ENCODE peak calls at places on chromosomes 4 and X, in five cellular contexts. Y is NCI-H1105 treated with DMSO at 0.1 percent for 48 hours; P is stimulated activated CD4-positive, alpha-beta T cell treated with anti-CD3 and anti-CD28 coated beads, Interleukin-15, amount 100 ng/mL, for 24 hours; F is NCI-H1048; X is activated naive CD4-positive, alpha-beta T cell. V is an unnamed sample.

GRCh38 chr4:11623726-11624037 is 195.0 kb upstream of the HS3ST1 start:
- DNase-seq in Y (no peak), P (peak), F (no peak), X (no peak), V (peak)

GRCh38 chr4:139367421-139368090 is 65.3 kb upstream of the NDUFC1 start:
- DNase-seq in Y (no peak), P (no peak), F (no peak), X (no peak), V (no peak)

GRCh38 chr4:72817012-72817411 is 248.0 kb upstream of the ADAMTS3 start:
- DNase-seq in Y (no peak), P (no peak), F (no peak), X (no peak), V (no peak)

GRCh38 chrX:2928127-2928582 is 984 bp downstream of the ARSD start:
- DNase-seq in Y (no peak), P (no peak), F (no peak), X (no peak), V (no peak)

GRCh38 chrX:107102980-107103379 is 15.6 kb downstream of the RBM41 start:
- DNase-seq in Y (peak), P (no peak), F (no peak), X (no peak), V (no peak)

GRCh38 chrX:123626962-123627361 is 105.9 kb downstream of the THOC2 start:
- DNase-seq in Y (no peak), P (no peak), F (no peak), X (no peak), V (no peak)

GRCh38 chrX:17535229-17535628 is 160.2 kb downstream of the NHS start:
- DNase-seq in Y (no peak), P (peak), F (no peak), X (peak), V (no peak)

GRCh38 chrX:153727108-153727931 is 2.7 kb downstream of the ABCD1 start:
- DNase-seq in Y (peak), P (no peak), F (no peak), X (no peak), V (no peak)

GRCh38 chr4:183136880-183137279 is 37.8 kb downstream of the WWC2 start:
- DNase-seq in Y (no peak), P (no peak), F (no peak), X (no peak), V (no peak)

GRCh38 chr4:610411-611261 is 14.7 kb upstream of the PDE6B start:
- DNase-seq in Y (no peak), P (no peak), F (no peak), X (no peak), V (no peak)

GRCh38 chr4:15913631-15913970 is 24.9 kb downstream of the FGFBP1 start:
- DNase-seq in Y (no peak), P (no peak), F (no peak), X (no peak), V (no peak)

GRCh38 chrX:11437642-11438379 is 144.6 kb downstream of the AMELX start:
- DNase-seq in Y (no peak), P (no peak), F (no peak), X (no peak), V (no peak)

GRCh38 chrX:18210470-18210869 is 10.2 kb downstream of the BEND2 start:
- DNase-seq in Y (peak), P (no peak), F (no peak), X (no peak), V (peak)

GRCh38 chrX:147911192-147912022 is at the start of gene FMR1:
- DNase-seq in Y (peak), P (peak), F (peak), X (peak), V (peak)

GRCh38 chrX:11143931-11144678 is 33.0 kb downstream of the HCCS start:
- DNase-seq in Y (peak), P (peak), F (peak), X (no peak), V (peak)

GRCh38 chrX:40056420-40056819 is 41.3 kb downstream of the BCOR start:
- DNase-seq in Y (no peak), P (no peak), F (no peak), X (no peak), V (no peak)

GRCh38 chrX:12971282-12972003 is 3.5 kb upstream of the TMSB4X start:
- DNase-seq in Y (no peak), P (peak), F (no peak), X (peak), V (no peak)

GRCh38 chr4:83150563-83151330 is 36.2 kb upstream of the PLAC8 start:
- DNase-seq in Y (no peak), P (no peak), F (no peak), X (no peak), V (no peak)

GRCh38 chr4:22661443-22661842 is 31.3 kb upstream of the GBA3 start:
- DNase-seq in Y (no peak), P (no peak), F (no peak), X (no peak), V (no peak)

GRCh38 chrX:2696698-2697215 is 5.7 kb downstream of the CD99 start:
- DNase-seq in Y (no peak), P (peak), F (no peak), X (no peak), V (no peak)

GRCh38 chr4:85928775-85929585 is 430.9 kb downstream of the MAPK10 start:
- DNase-seq in Y (no peak), P (no peak), F (no peak), X (no peak), V (no peak)

GRCh38 chr4:139587452-139587851 is 31.4 kb upstream of the SETD7 start:
- DNase-seq in Y (no peak), P (no peak), F (no peak), X (no peak), V (no peak)

GRCh38 chr4:84952004-84952403 is 14.5 kb downstream of the WDFY3 start:
- DNase-seq in Y (no peak), P (no peak), F (no peak), X (no peak), V (no peak)

GRCh38 chr4:68348577-68348976 is 1.3 kb downstream of the YTHDC1 start:
- DNase-seq in Y (peak), P (no peak), F (no peak), X (no peak), V (no peak)

GRCh38 chr4:173270312-173271027 is 63.7 kb downstream of the HMGB2 start:
- DNase-seq in Y (peak), P (no peak), F (no peak), X (no peak), V (no peak)

GRCh38 chrX:102712216-102712966 is at the start of gene GPRASP2:
- DNase-seq in Y (peak), P (peak), F (no peak), X (no peak), V (no peak)

GRCh38 chr4:101175896-101176676 is 171.2 kb downstream of the PPP3CA start:
- DNase-seq in Y (no peak), P (no peak), F (no peak), X (no peak), V (no peak)

GRCh38 chrX:17768997-17769396 is 31.7 kb downstream of the SCML1 start:
- DNase-seq in Y (no peak), P (no peak), F (no peak), X (no peak), V (no peak)

GRCh38 chr4:88722276-88722780 is 24.7 kb upstream of the NAP1L5 start:
- DNase-seq in Y (no peak), P (no peak), F (no peak), X (no peak), V (no peak)

GRCh38 chr4:114015444-114015899 is 36.0 kb upstream of the ARSJ start:
- DNase-seq in Y (peak), P (no peak), F (no peak), X (no peak), V (no peak)

GRCh38 chr4:105472871-105473339 is 957 bp downstream of the PPA2 start:
- DNase-seq in Y (peak), P (no peak), F (no peak), X (no peak), V (no peak)

GRCh38 chrX:35090801-35091200 is 148.2 kb downstream of the FAM47B start:
- DNase-seq in Y (no peak), P (no peak), F (no peak), X (no peak), V (no peak)